ENCODE peak calls at places on chromosomes 7 and 10, in nine cellular contexts. E is activated T-cell treated with anti-CD3 and anti-CD28 coated beads for 1 hour; N is T-helper 1 cell; S is substantia nigra; A is stimulated activated CD4-positive, alpha-beta T cell treated with anti-CD3 and anti-CD28 coated beads, Interleukin-4, amount 100 ng/mL, for 24 hours; D is GM19239; T is T1000; C is CD8-positive, alpha-beta memory T cell; L is fibroblast of the conjunctiva. F is an unnamed sample.

GRCh38 chr10:26855186-26855585 is 5.6 kb downstream of the ABI1 start:
- DNase-seq in C (no peak), L (no peak), E (no peak), D (no peak), A (no peak), N (no peak), T (no peak), S (no peak), F (peak)

GRCh38 chr10:69248117-69248730 is 28.1 kb downstream of the HKDC1 start:
- DNase-seq in S (no peak), A (no peak), C (no peak), D (no peak), L (no peak), E (no peak), N (no peak), T (no peak), F (no peak)

GRCh38 chr10:1188556-1189135 is 132.5 kb downstream of the WDR37 start:
- DNase-seq in N (no peak), T (no peak), E (no peak), L (no peak), S (no peak), C (no peak), A (no peak), D (no peak), F (no peak)

GRCh38 chr7:50962281-50962883 is 179.7 kb upstream of the GRB10 start:
- DNase-seq in C (no peak), E (no peak), D (no peak), A (no peak), S (no peak), T (peak), N (no peak), L (no peak), F (no peak)

GRCh38 chr7:131107343-131108211 is 220.1 kb upstream of the MKLN1 start:
- DNase-seq in D (peak), L (peak), C (peak), E (peak), S (peak), N (peak), A (peak), T (peak), F (peak)

GRCh38 chr7:79282051-79282694 is 171.3 kb downstream of the MAGI2 start:
- DNase-seq in C (no peak), E (no peak), D (no peak), N (no peak), T (no peak), L (peak), A (no peak), S (peak), F (no peak)

GRCh38 chr10:68144709-68145108 is 35.4 kb downstream of the MYPN start:
- DNase-seq in E (no peak), D (no peak), L (no peak), A (no peak), T (no peak), S (no peak), C (no peak), N (no peak), F (no peak)

GRCh38 chr10:110068780-110069179 is 61.0 kb downstream of the ADD3 start:
- DNase-seq in C (no peak), L (no peak), S (no peak), N (no peak), T (no peak), E (no peak), A (no peak), D (no peak), F (no peak)

GRCh38 chr7:101728128-101728527 is 89.3 kb upstream of the CUX1 start:
- DNase-seq in T (no peak), N (no peak), D (no peak), L (no peak), A (no peak), E (no peak), C (no peak), S (no peak), F (no peak)

GRCh38 chr10:79417266-79417665 is 28.2 kb downstream of the ZCCHC24 start:
- DNase-seq in S (no peak), D (no peak), C (no peak), E (no peak), T (no peak), L (no peak), N (no peak), A (no peak), F (no peak)

GRCh38 chr7:40753455-40753854 is 618.6 kb downstream of the SUGCT start:
- DNase-seq in D (no peak), A (no peak), L (no peak), C (no peak), S (no peak), E (no peak), T (no peak), N (no peak), F (no peak)

GRCh38 chr7:43522406-43523156 is 60.3 kb upstream of the STK17A start:
- DNase-seq in L (no peak), T (peak), C (no peak), A (no peak), S (no peak), N (no peak), D (no peak), E (no peak), F (no peak)

GRCh38 chr10:71133710-71134686 is 78.4 kb upstream of the UNC5B start:
- DNase-seq in T (no peak), E (no peak), L (no peak), N (no peak), A (no peak), S (no peak), D (no peak), C (no peak), F (no peak)

GRCh38 chr10:47376522-47377220 is 7.4 kb downstream of the ZNF488 start:
- DNase-seq in T (no peak), L (no peak), C (no peak), S (no peak), E (no peak), A (no peak), D (no peak), N (no peak), F (no peak)

F was measured in activated naive CD4-positive, alpha-beta T cell treated with anti-CD3 and anti-CD28 coated beads for 36 hours.